ENCODE peak calls at places on chromosome 12, in six cellular contexts. G is neural crest cell, H is NCI-H2081, K is NCI-H1417 treated with DMSO at 0.1 percent for 48 hours, J is fibroblast of mammary gland, W is ACHN. D is an unnamed sample.

GRCh38 chr12:93624595-93625294 is 52.3 kb downstream of the SOCS2 start:
- DNase-seq in G (no peak), H (no peak), K (no peak), J (peak), W (peak), D (no peak)

GRCh38 chr12:14399871-14400270 is 34.4 kb downstream of the ATF7IP start:
- DNase-seq in G (no peak), H (peak), K (no peak), J (peak), W (peak), D (no peak)

GRCh38 chr12:51036165-51036765 is 10.1 kb upstream of the SLC11A2 start:
- DNase-seq in G (no peak), H (no peak), K (no peak), J (no peak), W (no peak), D (no peak)

GRCh38 chr12:88908345-88908744 is 328.1 kb upstream of the KITLG start:
- DNase-seq in G (no peak), H (no peak), K (no peak), J (no peak), W (no peak), D (no peak)

GRCh38 chr12:44317651-44318126 is 481.8 kb downstream of the TMEM117 start:
- DNase-seq in G (no peak), H (peak), K (peak), J (peak), W (peak), D (no peak)

GRCh38 chr12:15851919-15852318 is 30.3 kb upstream of the STRAP start:
- DNase-seq in G (no peak), H (no peak), K (no peak), J (no peak), W (no peak), D (no peak)

GRCh38 chr12:45336762-45337596 is 121.1 kb downstream of the ANO6 start:
- DNase-seq in G (no peak), H (peak), K (no peak), J (peak), W (peak), D (no peak)

GRCh38 chr12:49537231-49537708 is 1.6 kb upstream of the KCNH3 start:
- DNase-seq in G (no peak), H (no peak), K (no peak), J (no peak), W (no peak), D (no peak)

GRCh38 chr12:106984588-106985137 is 2.3 kb downstream of the MTERF2 start:
- DNase-seq in G (no peak), H (no peak), K (no peak), J (no peak), W (no peak), D (no peak)

GRCh38 chr12:26750531-26751171 is 82.3 kb downstream of the ITPR2 start:
- DNase-seq in G (no peak), H (no peak), K (no peak), J (no peak), W (no peak), D (no peak)

GRCh38 chr12:54143233-54143986 is 45.4 kb downstream of the SMUG1 start:
- DNase-seq in G (no peak), H (no peak), K (no peak), J (no peak), W (no peak), D (no peak)

GRCh38 chr12:66036317-66036716 is 94.2 kb downstream of the LLPH start:
- DNase-seq in G (no peak), H (no peak), K (no peak), J (peak), W (peak), D (no peak)

GRCh38 chr12:56565510-56566101 is 44.0 kb downstream of the RBMS2 start:
- DNase-seq in G (no peak), H (no peak), K (no peak), J (peak), W (no peak), D (no peak)

GRCh38 chr12:49121047-49121696 is 10.0 kb downstream of the TUBA1B start:
- DNase-seq in G (peak), H (peak), K (no peak), J (peak), W (peak), D (peak)

GRCh38 chr12:38904932-38905479 is 385 bp downstream of the CPNE8 start:
- DNase-seq in G (peak), H (peak), K (no peak), J (peak), W (peak), D (peak)

GRCh38 chr12:82567688-82568087 is 119.0 kb upstream of the TMTC2 start:
- DNase-seq in G (no peak), H (no peak), K (no peak), J (no peak), W (no peak), D (no peak)

D was measured in SHP77 treated with DMSO at 0.1 percent for 48 hours.